ENCODE peak calls at places on chromosomes 6 and 20, in six cellular contexts. R is right lobe of liver, A is A549, T is IMR-90, W is heart left ventricle, E is ovary. Q is an unnamed sample.
A peak's percentile ranks its signal among the peaks of the same experiment; 100 is the strongest.

GRCh38 chr6:87257046-87257445 is 65.3 kb upstream of the SMIM8 start:
- DNase-seq in E (no peak), A (no peak), T (no peak), W (no peak), R (no peak), Q (no peak)

GRCh38 chr20:53598140-53599038 is 4.8 kb upstream of the ZNF217 start:
- DNase-seq in E (no peak), T (no peak), R (no peak), A (no peak), W (no peak), Q (no peak)

GRCh38 chr6:25017932-25018581 is 82.3 kb upstream of the RIPOR2 start:
- DNase-seq in E (no peak), W (peak; percentile 69), T (peak; percentile 65), R (no peak), A (no peak), Q (no peak)

GRCh38 chr6:44233560-44234100 is 10.2 kb downstream of the SLC29A1 start:
- DNase-seq in E (peak; percentile 29), T (no peak), W (no peak), A (no peak), R (no peak), Q (no peak)

GRCh38 chr6:38715016-38715809 is at the start of gene DNAH8:
- DNase-seq in R (no peak), T (no peak), E (no peak), A (no peak), W (no peak), Q (no peak)

GRCh38 chr6:88517737-88518136 is 351.6 kb upstream of the CNR1 start:
- DNase-seq in A (no peak), T (no peak), R (no peak), W (no peak), E (no peak), Q (no peak)

GRCh38 chr6:24972551-24972950 is 36.8 kb upstream of the RIPOR2 start:
- DNase-seq in R (no peak), E (no peak), W (no peak), A (no peak), T (no peak), Q (no peak)

GRCh38 chr20:50390685-50391443 is 119.3 kb upstream of the PTPN1 start:
- DNase-seq in W (no peak), R (no peak), T (no peak), A (no peak), E (no peak), Q (no peak)

GRCh38 chr6:168009331-168009730 is 11.9 kb downstream of the KIF25 start:
- DNase-seq in E (no peak), R (no peak), W (no peak), A (no peak), T (no peak), Q (no peak)

GRCh38 chr20:36255445-36255844 is 19.2 kb downstream of the AAR2 start:
- DNase-seq in T (no peak), A (no peak), R (no peak), W (no peak), E (no peak), Q (no peak)

GRCh38 chr20:42018979-42019378 is 400.8 kb upstream of the CHD6 start:
- DNase-seq in E (no peak), R (no peak), W (no peak), T (no peak), A (no peak), Q (no peak)

GRCh38 chr6:89117285-89118108 is at the start of gene SRSF12:
- DNase-seq in W (peak; percentile 74), R (peak; percentile 65), T (peak; percentile 19), E (peak; percentile 60), A (peak; percentile 50), Q (peak; percentile 92)

GRCh38 chr6:71887006-71887743 is 825 bp downstream of the RIMS1 start:
- DNase-seq in R (no peak), W (peak; percentile 48), A (no peak), E (no peak), T (no peak), Q (no peak)

GRCh38 chr6:22030730-22031619 is 265.9 kb downstream of the PRL start:
- DNase-seq in T (no peak), E (no peak), W (no peak), A (no peak), R (no peak), Q (no peak)

GRCh38 chr20:50931048-50931305 is 260 bp downstream of the ADNP start:
- DNase-seq in E (no peak), T (no peak), R (no peak), W (no peak), A (no peak), Q (no peak)

GRCh38 chr20:2750343-2751251 is 49.8 kb downstream of the CPXM1 start:
- DNase-seq in E (peak; percentile 57), W (no peak), T (peak; percentile 17), R (no peak), A (peak; percentile 78), Q (peak; percentile 74)

GRCh38 chr6:6590530-6590929 is 2.0 kb downstream of the LY86 start:
- DNase-seq in T (no peak), R (no peak), W (no peak), E (no peak), A (no peak), Q (no peak)

GRCh38 chr6:157092736-157093135 is 230.6 kb downstream of the TMEM242 start:
- DNase-seq in A (no peak), T (no peak), W (no peak), R (no peak), E (no peak), Q (peak; percentile 36)

GRCh38 chr6:4351857-4352669 is 216.7 kb upstream of the ECI2 start:
- DNase-seq in E (peak; percentile 46), R (no peak), A (peak; percentile 64), T (peak; percentile 95), W (peak; percentile 85), Q (peak; percentile 34)

GRCh38 chr6:16559091-16559490 is 202.2 kb downstream of the ATXN1 start:
- DNase-seq in W (no peak), R (no peak), A (no peak), E (no peak), T (peak; percentile 15), Q (no peak)

GRCh38 chr6:143396497-143397228 is 53.8 kb downstream of the ADAT2 start:
- DNase-seq in R (no peak), W (no peak), A (no peak), T (no peak), E (no peak), Q (no peak)

DNA sequence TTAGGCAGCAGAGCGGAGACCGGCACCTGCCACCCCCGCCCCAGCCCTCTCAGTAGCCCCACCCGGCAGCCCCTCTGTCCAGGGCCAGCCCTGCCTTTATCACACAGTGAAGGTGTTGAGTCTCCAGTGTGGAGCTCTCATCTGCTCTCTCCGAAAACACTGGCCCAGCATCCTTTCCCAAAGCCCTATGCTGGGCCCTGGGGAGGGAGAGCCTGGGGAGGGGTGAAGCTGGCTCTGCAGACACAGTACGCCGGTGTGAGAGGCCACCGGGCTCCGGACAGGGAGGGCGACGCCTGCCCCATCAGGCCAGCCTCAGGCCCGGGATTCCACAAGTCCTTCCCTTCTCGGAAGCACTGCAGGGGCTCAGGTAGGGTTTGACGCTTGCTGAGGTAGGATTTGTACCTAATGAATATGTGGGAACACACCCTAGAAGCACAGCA is 186.9 kb downstream of the ERMARD start:
- DNase-seq in R (no peak), A (no peak), W (no peak), T (no peak), E (no peak), Q (no peak)
- H3K9me3 ChIP-seq in R (no peaks in the 10 kb centered on the region), A (no peaks in the 10 kb centered on the region), W (peaks cover 1% of the 10 kb centered on the region), T (peaks cover 59% of the 10 kb centered on the region), E (no peaks in the 10 kb centered on the region), Q (no peaks in the 10 kb centered on the region)

GRCh38 chr6:32623693-32624092 is 13.5 kb upstream of the HLA-DQA1 start:
- DNase-seq in A (no peak), R (no peak), T (no peak), W (no peak), E (no peak), Q (no peak)

GRCh38 chr6:32624565-32624964 is 12.6 kb upstream of the HLA-DQA1 start:
- DNase-seq in T (no peak), R (no peak), E (no peak), A (no peak), W (no peak), Q (no peak)

GRCh38 chr6:32627831-32628230 is 9.4 kb upstream of the HLA-DQA1 start:
- DNase-seq in E (no peak), A (no peak), T (peak; percentile 43), W (no peak), R (no peak), Q (no peak)

GRCh38 chr6:32625137-32625536 is 12.1 kb upstream of the HLA-DQA1 start:
- DNase-seq in T (no peak), W (no peak), A (no peak), R (no peak), E (no peak), Q (no peak)

GRCh38 chr6:32627249-32627648 is 10.0 kb upstream of the HLA-DQA1 start:
- DNase-seq in A (no peak), W (no peak), R (no peak), T (no peak), E (no peak), Q (no peak)
- TF ChIP-seq POLR2A in A (no peak), W (no peak), R (no peak), T (no peak), E (no peak), Q (no peak)

GRCh38 chr20:56285496-56285895 is 37.0 kb downstream of the MC3R start:
- DNase-seq in R (no peak), E (no peak), T (no peak), A (no peak), W (no peak), Q (no peak)

GRCh38 chr20:56289652-56290051 is 41.1 kb downstream of the MC3R start:
- DNase-seq in R (no peak), E (no peak), A (no peak), W (no peak), T (no peak), Q (no peak)
- H3K9me3 ChIP-seq in R (no peaks in the 10 kb centered on the region), E (no peaks in the 10 kb centered on the region), A (no peaks in the 10 kb centered on the region), W (no peaks in the 10 kb centered on the region), T (no peaks in the 10 kb centered on the region), Q (no peaks in the 10 kb centered on the region)

GRCh38 chr6:27476090-27476489 is 3.2 kb upstream of the ZNF184 start:
- DNase-seq in R (no peak), T (no peak), A (no peak), E (no peak), W (no peak), Q (no peak)

GRCh38 chr6:27477318-27478013 is 4.6 kb upstream of the ZNF184 start:
- DNase-seq in T (no peak), W (no peak), E (no peak), R (no peak), A (no peak), Q (no peak)

GRCh38 chr6:27478141-27478705 is 5.3 kb upstream of the ZNF184 start:
- DNase-seq in W (no peak), R (no peak), A (no peak), T (peak; percentile 40), E (no peak), Q (no peak)

GRCh38 chr6:27479319-27480182 is 6.6 kb upstream of the ZNF184 start:
- DNase-seq in W (peak; percentile 89), E (peak; percentile 92), A (peak; percentile 40), T (peak; percentile 96), R (peak; percentile 63), Q (peak; percentile 60)

GRCh38 chr6:27478706-27479318 is 5.9 kb upstream of the ZNF184 start:
- DNase-seq in T (peak; percentile 94), E (peak; percentile 93), A (peak; percentile 66), W (peak; percentile 90), R (peak; percentile 86), Q (no peak)
- TF ChIP-seq POLR2A in T (no peak), E (no peak), A (no peak), W (no peak), R (no peak), Q (no peak)